ENCODE peak calls at places on chromosomes 16 and 17, in seven cellular contexts. U, E, Y, O, I, P and A are unnamed samples.
A peak's percentile ranks its signal among the peaks of the same experiment; 100 is the strongest.

GRCh38 chr16:57935904-57936303 is 35.0 kb downstream of the CNGB1 start:
- DNase-seq in U (no peak), E (no peak), Y (no peak), O (no peak), I (no peak), P (no peak), A (no peak)

GRCh38 chr16:51813609-51814008 is 662.5 kb upstream of the SALL1 start:
- DNase-seq in U (no peak), E (no peak), Y (no peak), O (no peak), I (no peak), P (no peak), A (no peak)

GRCh38 chr16:53948326-53948725 is 244.4 kb downstream of the FTO start:
- DNase-seq in U (no peak), E (no peak), Y (no peak), O (no peak), I (no peak), P (no peak), A (no peak)

GRCh38 chr16:57091990-57092785 is at the start of gene CPNE2:
- DNase-seq in U (peak; percentile 59), E (peak; percentile 95), Y (no peak), O (peak; percentile 75), I (peak; percentile 39), P (peak; percentile 65), A (no peak)

GRCh38 chr16:2484898-2485508 is 10.1 kb downstream of the TBC1D24 start:
- DNase-seq in U (no peak), E (no peak), Y (no peak), O (no peak), I (no peak), P (no peak), A (no peak)

GRCh38 chr16:10594312-10594950 is 14.0 kb upstream of the EMP2 start:
- DNase-seq in U (peak; percentile 79), E (no peak), Y (no peak), O (peak; percentile 93), I (peak; percentile 70), P (no peak), A (no peak)

GRCh38 chr16:11349599-11350276 is 4.5 kb downstream of the RMI2 start:
- DNase-seq in U (peak; percentile 63), E (no peak), Y (no peak), O (peak; percentile 49), I (peak; percentile 71), P (peak; percentile 31), A (no peak)

GRCh38 chr16:53711390-53711789 is 7.4 kb downstream of the FTO start:
- DNase-seq in U (no peak), E (no peak), Y (no peak), O (no peak), I (no peak), P (no peak), A (no peak)

GRCh38 chr16:11394593-11394960 is 49.3 kb downstream of the RMI2 start:
- DNase-seq in U (no peak), E (no peak), Y (no peak), O (no peak), I (no peak), P (no peak), A (no peak)

GRCh38 chr17:45231481-45232116 is 9.9 kb downstream of the FMNL1 start:
- DNase-seq in U (peak; percentile 56), E (peak; percentile 76), Y (no peak), O (peak; percentile 50), I (no peak), P (no peak), A (no peak)

GRCh38 chr16:71337631-71338030 is 20.9 kb upstream of the CALB2 start:
- DNase-seq in U (no peak), E (no peak), Y (no peak), O (no peak), I (no peak), P (no peak), A (no peak)

GRCh38 chr16:81451753-81452680 is 7.4 kb downstream of the CMIP start:
- DNase-seq in U (no peak), E (no peak), Y (no peak), O (peak; percentile 69), I (no peak), P (no peak), A (no peak)

GRCh38 chr17:80959330-80960036 is 32.2 kb upstream of the CHMP6 start:
- DNase-seq in U (no peak), E (peak; percentile 69), Y (no peak), O (peak; percentile 72), I (peak; percentile 69), P (no peak), A (no peak)

GRCh38 chr16:51113254-51114125 is 37.6 kb downstream of the SALL1 start:
- DNase-seq in U (no peak), E (no peak), Y (no peak), O (no peak), I (no peak), P (no peak), A (no peak)

GRCh38 chr16:88345943-88346560 is 36.7 kb upstream of the ZNF469 start:
- DNase-seq in U (no peak), E (peak; percentile 22), Y (no peak), O (no peak), I (no peak), P (no peak), A (no peak)

GRCh38 chr16:88349153-88349902 is 33.4 kb upstream of the ZNF469 start:
- DNase-seq in U (no peak), E (no peak), Y (no peak), O (no peak), I (no peak), P (no peak), A (no peak)

GRCh38 chr16:88348377-88349152 is 34.2 kb upstream of the ZNF469 start:
- DNase-seq in U (no peak), E (peak; percentile 33), Y (no peak), O (no peak), I (no peak), P (no peak), A (no peak)

GRCh38 chr16:88346680-88347505 is 35.9 kb upstream of the ZNF469 start:
- DNase-seq in U (no peak), E (no peak), Y (no peak), O (no peak), I (no peak), P (no peak), A (no peak)

GRCh38 chr16:88347656-88348376 is 34.9 kb upstream of the ZNF469 start:
- DNase-seq in U (no peak), E (peak; percentile 20), Y (no peak), O (no peak), I (no peak), P (no peak), A (no peak)
- TF ChIP-seq POLR2AphosphoS5 in U (no peak), E (no peak), Y (no peak), O (no peak), I (no peak), P (no peak), A (no peak)

GRCh38 chr16:75105306-75106061 is 11.1 kb downstream of the LDHD start:
- DNase-seq in U (no peak), E (peak; percentile 84), Y (no peak), O (peak; percentile 62), I (no peak), P (no peak), A (no peak)

GRCh38 chr16:75104836-75105235 is 11.7 kb downstream of the LDHD start:
- DNase-seq in U (no peak), E (peak; percentile 16), Y (no peak), O (no peak), I (no peak), P (no peak), A (no peak)

GRCh38 chr16:75102595-75102994 is 14.0 kb downstream of the LDHD start:
- DNase-seq in U (no peak), E (no peak), Y (no peak), O (no peak), I (no peak), P (no peak), A (no peak)

GRCh38 chr16:75106351-75107274 is 10.0 kb downstream of the LDHD start:
- DNase-seq in U (no peak), E (no peak), Y (no peak), O (no peak), I (no peak), P (no peak), A (no peak)

GRCh38 chr16:75103994-75104393 is 12.6 kb downstream of the LDHD start:
- DNase-seq in U (no peak), E (no peak), Y (no peak), O (no peak), I (no peak), P (no peak), A (no peak)
- H3K4me1 ChIP-seq in U (peaks cover 63% of the 10 kb centered on the region), E (peaks cover 39% of the 10 kb centered on the region), Y (peaks cover 26% of the 10 kb centered on the region), O (peaks cover 41% of the 10 kb centered on the region), I (peaks cover 8% of the 10 kb centered on the region), P (peaks cover 23% of the 10 kb centered on the region), A (peaks cover 60% of the 10 kb centered on the region)

GRCh38 chr17:72024457-72024856 is 96.4 kb upstream of the SOX9 start:
- DNase-seq in U (no peak), E (no peak), Y (no peak), O (no peak), I (no peak), P (no peak), A (no peak)
- TF ChIP-seq POLR2AphosphoS5 in U (no peak), E (no peak), Y (no peak), O (no peak), I (no peak), P (no peak), A (no peak)

GRCh38 chr16:14106457-14106856 is 35.3 kb downstream of the MRTFB start:
- DNase-seq in U (no peak), E (no peak), Y (no peak), O (no peak), I (no peak), P (no peak), A (no peak)
- H3K4me1 ChIP-seq in U (peaks cover 81% of the 10 kb centered on the region), E (no peaks in the 10 kb centered on the region), Y (peaks cover 17% of the 10 kb centered on the region), O (peaks cover 20% of the 10 kb centered on the region), I (no peaks in the 10 kb centered on the region), P (peaks cover 33% of the 10 kb centered on the region), A (peaks cover 77% of the 10 kb centered on the region)

DNA sequence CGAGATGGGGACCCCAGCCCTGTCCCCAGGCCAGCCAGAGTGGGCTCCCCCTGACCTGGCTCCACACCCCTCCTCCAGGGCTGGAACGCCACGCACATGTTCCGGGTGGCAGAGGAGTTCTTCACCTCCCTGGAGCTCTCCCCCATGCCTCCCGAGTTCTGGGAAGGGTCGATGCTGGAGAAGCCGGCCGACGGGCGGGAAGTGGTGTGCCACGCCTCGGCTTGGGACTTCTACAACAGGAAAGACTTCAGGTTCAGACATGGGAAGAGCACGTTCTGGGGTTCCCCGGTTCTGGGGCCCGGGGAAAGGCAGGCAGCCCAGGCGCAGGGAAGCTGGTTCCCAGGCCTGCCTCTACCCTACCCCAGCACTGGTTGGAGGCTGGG is 4.6 kb downstream of the ACE start:
- DNase-seq in U (no peak), E (no peak), Y (no peak), O (no peak), I (no peak), P (no peak), A (no peak)
- TF ChIP-seq POLR2AphosphoS5 in U (no peak), E (no peak), Y (no peak), O (no peak), I (no peak), P (no peak), A (no peak)